ENCODE peak calls at places on chromosomes 13 and 19, in four cellular contexts. L is head of caudate nucleus, X is GM23338, J is iris pigment epithelial cell. I is an unnamed sample.

GRCh38 chr13:46334008-46334407 is 53.0 kb downstream of the RUBCNL start:
- DNase-seq in L (no peak), X (no peak), J (no peak), I (no peak)

GRCh38 chr19:3409346-3410064 is 43.1 kb downstream of the NFIC start:
- DNase-seq in J (no peak), X (no peak), L (no peak), I (no peak)

GRCh38 chr19:4911314-4911713 is 2.0 kb downstream of the UHRF1 start:
- DNase-seq in J (peak; percentile 42), L (no peak), X (no peak), I (no peak)

GRCh38 chr19:19461671-19462622 is 53.4 kb downstream of the TSSK6 start:
- DNase-seq in L (no peak), J (no peak), X (peak; percentile 90), I (peak; percentile 96)

GRCh38 chr19:850221-850978 is 1.7 kb upstream of the ELANE start:
- DNase-seq in L (peak; percentile 42), X (peak; percentile 65), J (peak; percentile 74), I (peak; percentile 70)

GRCh38 chr19:31284621-31285020 is 64.6 kb downstream of the TSHZ3 start:
- DNase-seq in X (no peak), J (no peak), L (no peak), I (no peak)

GRCh38 chr19:38526430-38526829 is 91.3 kb downstream of the MAP4K1 start:
- DNase-seq in L (no peak), J (no peak), X (no peak), I (no peak)

GRCh38 chr19:51690359-51691121 is 2.6 kb upstream of the SPACA6 start:
- DNase-seq in L (peak; percentile 64), J (peak; percentile 81), X (peak; percentile 84), I (peak; percentile 67)

GRCh38 chr13:99525967-99526366 is 24.7 kb downstream of the TM9SF2 start:
- DNase-seq in X (no peak), J (no peak), L (no peak), I (no peak)

GRCh38 chr19:37928527-37929286 is 21.7 kb downstream of the SIPA1L3 start:
- DNase-seq in X (peak; percentile 67), J (no peak), L (no peak), I (peak; percentile 72)

GRCh38 chr19:47377208-47377701 is 28.1 kb downstream of the DHX34 start:
- DNase-seq in J (no peak), X (no peak), L (no peak), I (peak; percentile 53)

GRCh38 chr19:639251-640155 is at the start of gene FGF22:
- DNase-seq in J (peak; percentile 87), X (peak; percentile 96), L (peak; percentile 93), I (peak; percentile 99)

GRCh38 chr13:89688908-89689307 is 1658.6 kb upstream of the MIR17HG start:
- DNase-seq in L (peak; percentile 82), X (no peak), J (no peak), I (no peak)

GRCh38 chr19:5369962-5370367 is 29.4 kb upstream of the PTPRS start:
- DNase-seq in J (peak; percentile 32), X (peak; percentile 84), L (peak; percentile 34), I (peak; percentile 83)

GRCh38 chr19:18373892-18374629 is 11.9 kb upstream of the GDF15 start:
- DNase-seq in X (peak; percentile 96), J (peak; percentile 100), L (peak; percentile 71), I (peak; percentile 91)

GRCh38 chr13:75785130-75785529 is 149.0 kb downstream of the LMO7 start:
- DNase-seq in J (peak; percentile 62), X (no peak), L (no peak), I (no peak)

GRCh38 chr13:99339736-99340392 is 32.7 kb upstream of the GPR183 start:
- DNase-seq in L (no peak), X (no peak), J (peak; percentile 82), I (no peak)

GRCh38 chr19:46639356-46640061 is 3.5 kb upstream of the GNG8 start:
- DNase-seq in J (peak; percentile 54), L (no peak), X (peak; percentile 74), I (peak; percentile 81)

GRCh38 chr13:83007226-83007625 is 875.0 kb downstream of the SLITRK1 start:
- DNase-seq in X (no peak), J (no peak), L (no peak), I (no peak)

GRCh38 chr13:50241479-50241878 is 226.2 kb downstream of the KCNRG start:
- DNase-seq in X (no peak), J (peak; percentile 58), L (no peak), I (no peak)

GRCh38 chr19:2266183-2266993 is 10.2 kb upstream of the JSRP1 start:
- DNase-seq in J (peak; percentile 84), L (peak; percentile 73), X (no peak), I (no peak)

GRCh38 chr13:78067290-78067689 is 148.7 kb upstream of the EDNRB start:
- DNase-seq in J (no peak), L (no peak), X (no peak), I (no peak)

GRCh38 chr19:58451358-58452101 is at the start of gene ZNF324B:
- DNase-seq in J (peak; percentile 95), L (peak; percentile 98), X (peak; percentile 99), I (peak; percentile 99)

GRCh38 chr13:30551194-30551593 is 66.5 kb upstream of the USPL1 start:
- DNase-seq in X (peak; percentile 70), J (peak; percentile 44), L (no peak), I (peak; percentile 42)

GRCh38 chr13:32253911-32254399 is 61.2 kb downstream of the ZAR1L start:
- DNase-seq in L (no peak), J (no peak), X (no peak), I (no peak)

GRCh38 chr13:44159633-44160279 is 213.9 kb upstream of the SERP2 start:
- DNase-seq in X (no peak), L (no peak), J (no peak), I (no peak)

GRCh38 chr19:42282810-42283247 is 13.8 kb downstream of the CIC start:
- DNase-seq in L (no peak), X (no peak), J (no peak), I (no peak)

GRCh38 chr13:112968910-112969691 is at the start of gene MCF2L:
- DNase-seq in L (no peak), X (peak; percentile 73), J (peak; percentile 83), I (peak; percentile 92)

GRCh38 chr19:10736189-10736588 is 18.3 kb downstream of the DNM2 start:
- DNase-seq in J (no peak), L (no peak), X (no peak), I (no peak)

GRCh38 chr19:48614436-48615144 is at the start of gene FAM83E:
- DNase-seq in L (no peak), J (no peak), X (peak; percentile 83), I (peak; percentile 85)

GRCh38 chr13:33188093-33188882 is 97.3 kb downstream of the STARD13 start:
- DNase-seq in J (peak; percentile 73), X (no peak), L (no peak), I (no peak)

GRCh38 chr19:52270266-52270885 is 989 bp downstream of the ZNF766 start:
- DNase-seq in J (peak; percentile 40), L (no peak), X (peak; percentile 35), I (peak; percentile 35)

GRCh38 chr19:41707502-41707812 is 969 bp upstream of the CEACAM5 start:
- DNase-seq in X (peak; percentile 47), L (no peak), J (no peak), I (no peak)

GRCh38 chr19:38650911-38651584 is 3.6 kb downstream of the ACTN4 start:
- DNase-seq in L (no peak), J (peak; percentile 53), X (no peak), I (no peak)

GRCh38 chr19:3505598-3506383 is at the start of gene FZR1:
- DNase-seq in J (peak; percentile 97), L (peak; percentile 99), X (peak; percentile 97), I (peak; percentile 97)

GRCh38 chr19:33245948-33246728 is 20.5 kb upstream of the SLC7A10 start:
- DNase-seq in X (peak; percentile 45), J (no peak), L (no peak), I (no peak)

GRCh38 chr13:21436582-21436981 is 22.5 kb downstream of the ZDHHC20 start:
- DNase-seq in L (no peak), X (no peak), J (no peak), I (no peak)

GRCh38 chr19:32789429-32789828 is 69.9 kb downstream of the TDRD12 start:
- DNase-seq in X (no peak), J (no peak), L (no peak), I (no peak)

GRCh38 chr19:29873024-29873800 is 61.4 kb downstream of the CCNE1 start:
- DNase-seq in J (no peak), X (peak; percentile 81), L (peak; percentile 70), I (peak; percentile 91)